ENCODE peak calls at places on chromosomes 3 and 15, in ten cellular contexts. N is ELR; Q is GOT3; H is neuronal stem cell; F is A549; B is glutamatergic neuron; W is EH; S is NCI-H1092; L is GF-D8; U is activated CD8-positive, alpha-beta memory T cell treated with anti-CD3 and anti-CD28 coated beads for 48 hours. Y is an unnamed sample.

GRCh38 chr3:162338514-162338913 is 841.9 kb downstream of the OTOL1 start:
- DNase-seq in U (no peak), F (no peak), N (no peak), S (no peak), W (peak; percentile 53), L (no peak), H (no peak), Q (no peak), B (no peak), Y (no peak)

GRCh38 chr15:92082217-92082843 is 228.8 kb downstream of the SLCO3A1 start:
- DNase-seq in S (peak; percentile 53), W (peak; percentile 66), F (peak; percentile 67), L (no peak), B (peak; percentile 82), Q (no peak), N (peak; percentile 42), U (no peak), H (peak; percentile 69), Y (peak; percentile 75)

GRCh38 chr3:143847787-143848631 is at the start of gene SLC9A9:
- DNase-seq in H (no peak), B (peak; percentile 44), S (no peak), L (no peak), Q (no peak), F (peak; percentile 4), U (no peak), N (peak; percentile 52), W (peak; percentile 65), Y (no peak)

GRCh38 chr3:109154989-109155388 is 18.5 kb downstream of the C3orf85 start:
- DNase-seq in N (peak; percentile 76), L (no peak), U (no peak), W (no peak), Q (no peak), F (no peak), S (no peak), H (no peak), B (no peak), Y (no peak)

GRCh38 chr3:72555714-72556113 is 292.5 kb downstream of the SHQ1 start:
- DNase-seq in B (no peak), W (no peak), S (no peak), N (no peak), L (no peak), U (no peak), H (no peak), F (no peak), Q (no peak), Y (no peak)

GRCh38 chr3:111572061-111572460 is 23.1 kb downstream of the ZBED2 start:
- DNase-seq in N (no peak), U (no peak), B (no peak), S (no peak), L (no peak), Q (no peak), W (no peak), F (no peak), H (no peak), Y (no peak)

GRCh38 chr3:32423956-32424558 is 32.4 kb downstream of the CMTM7 start:
- DNase-seq in W (no peak), N (no peak), Q (no peak), L (no peak), S (no peak), H (no peak), U (no peak), F (no peak), B (no peak), Y (no peak)

GRCh38 chr3:128875556-128876120 is 3.8 kb upstream of the ACAD9 start:
- DNase-seq in U (peak; percentile 22), Q (no peak), S (no peak), W (peak; percentile 42), N (peak; percentile 23), H (peak; percentile 23), L (peak; percentile 31), F (peak; percentile 42), B (peak; percentile 67), Y (no peak)

GRCh38 chr3:156535162-156535627 is 19.7 kb downstream of the SSR3 start:
- DNase-seq in S (no peak), L (no peak), N (peak; percentile 99), H (no peak), Q (peak; percentile 63), F (peak; percentile 62), B (no peak), U (no peak), W (peak; percentile 99), Y (peak; percentile 35)

Y was measured in tibial nerve.